ENCODE peak calls at places on chromosomes 5 and 9, in seven cellular contexts. I is neural progenitor cell, H is ovary, O is SK-N-SH, W is Calu3, K is fibroblast of lung, D is DND-41. A is an unnamed sample.

GRCh38 chr5:79955496-79956172 is 35.4 kb downstream of the MTX3 start:
- DNase-seq in H (no peak), W (no peak), D (no peak), O (no peak), K (no peak), I (no peak), A (no peak)

GRCh38 chr5:139051392-139051791 is 146.8 kb downstream of the SIL1 start:
- DNase-seq in I (no peak), O (no peak), D (no peak), H (no peak), K (no peak), W (no peak), A (no peak)

GRCh38 chr9:96875460-96876142 is 21.3 kb upstream of the ZNF782 start:
- DNase-seq in W (peak), H (no peak), O (peak), I (peak), D (no peak), K (peak), A (peak)

GRCh38 chr5:59873113-59873512 is 20.4 kb downstream of the PDE4D start:
- DNase-seq in K (peak), H (no peak), O (no peak), D (no peak), I (no peak), W (no peak), A (no peak)

GRCh38 chr9:8349369-8349768 is 549.8 kb upstream of the DMAC1 start:
- DNase-seq in I (no peak), D (no peak), O (peak), K (no peak), W (no peak), H (no peak), A (no peak)

GRCh38 chr5:137618476-137618875 is 117.4 kb downstream of the KLHL3 start:
- DNase-seq in I (no peak), H (no peak), W (no peak), D (no peak), K (no peak), O (no peak), A (no peak)

GRCh38 chr5:118479285-118479684 is 509.1 kb downstream of the DTWD2 start:
- DNase-seq in H (no peak), I (no peak), W (no peak), D (no peak), O (no peak), K (no peak), A (no peak)

GRCh38 chr5:72600401-72600981 is 93.3 kb upstream of the ZNF366 start:
- DNase-seq in O (no peak), I (no peak), K (peak), H (no peak), D (no peak), W (no peak), A (no peak)

GRCh38 chr9:70352356-70352755 is 62.1 kb downstream of the KLF9 start:
- DNase-seq in I (no peak), H (no peak), K (peak), O (no peak), D (no peak), W (no peak), A (no peak)

GRCh38 chr9:32449969-32450368 is 65.5 kb downstream of the ACO1 start:
- DNase-seq in I (no peak), O (no peak), W (no peak), K (no peak), D (no peak), H (no peak), A (no peak)

GRCh38 chr9:71213633-71214032 is 92.2 kb upstream of the TRPM3 start:
- DNase-seq in K (no peak), W (no peak), I (no peak), O (no peak), H (no peak), D (no peak), A (no peak)

GRCh38 chr5:115641948-115642347 is 16.1 kb upstream of the TMED7 start:
- DNase-seq in D (no peak), W (no peak), I (no peak), H (no peak), O (no peak), K (peak), A (no peak)

GRCh38 chr5:148615644-148616283 is 38.6 kb downstream of the HTR4 start:
- DNase-seq in K (peak), W (no peak), D (no peak), H (no peak), O (no peak), I (no peak), A (no peak)

GRCh38 chr9:128127990-128128835 is 684 bp upstream of the PTGES2 start:
- DNase-seq in K (peak), H (peak), W (peak), I (peak), D (peak), O (peak), A (peak)

GRCh38 chr5:102792705-102793104 is 37.6 kb downstream of the PAM start:
- DNase-seq in K (peak), W (peak), O (no peak), I (no peak), D (no peak), H (no peak), A (no peak)
- TF ChIP-seq CTCF in K (peak), W (peak), O (peak), I (peak), D (peak), H (no peak), A (peak)

DNA sequence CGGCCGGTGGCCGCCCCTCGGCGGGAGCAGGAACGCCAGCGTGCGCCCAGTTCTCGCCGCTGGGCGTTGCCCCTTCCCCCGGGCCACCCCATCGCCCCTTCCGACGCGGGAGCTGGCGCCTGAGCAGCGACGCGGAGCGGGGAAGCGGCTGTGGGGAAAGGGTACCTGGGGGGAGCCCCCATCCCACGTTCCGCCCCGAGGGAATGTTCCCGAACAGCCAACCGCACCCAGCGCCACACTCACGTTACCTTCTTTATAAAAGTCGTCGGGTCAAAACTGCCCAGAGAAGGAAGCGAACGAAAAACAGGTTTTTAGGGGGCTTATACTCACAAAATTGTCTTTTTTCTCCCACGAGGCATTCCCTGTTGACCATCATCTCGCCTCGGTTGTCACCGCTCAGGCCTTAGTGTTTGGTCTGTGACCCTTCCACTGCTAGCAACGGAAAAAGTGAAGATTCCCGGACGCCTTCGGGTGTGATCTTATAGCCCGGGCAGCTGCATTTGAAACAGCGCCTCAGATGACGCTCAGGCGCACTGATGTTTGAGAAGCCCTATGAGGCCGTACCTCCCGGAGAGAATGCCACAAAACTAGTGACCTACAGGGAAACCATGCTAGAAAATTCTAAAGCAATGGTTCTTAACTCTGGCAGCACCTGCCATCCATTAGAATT is 472 bp upstream of the GOLM1 start:
- DNase-seq in H (peak), D (no peak), W (peak), O (peak), I (peak), K (peak), A (no peak)
- TF ChIP-seq CTCF in H (no peak), D (no peak), W (no peak), O (no peak), I (no peak), K (no peak), A (no peak)

GRCh38 chr9:89319015-89319905 is 960 bp downstream of the SECISBP2 start:
- DNase-seq in H (no peak), O (peak), D (no peak), I (no peak), W (no peak), K (no peak), A (no peak)
- TF ChIP-seq CTCF in H (no peak), O (no peak), D (no peak), I (no peak), W (peak), K (no peak), A (no peak)

GRCh38 chr9:133049043-133049442 is 12.7 kb upstream of the CEL start:
- DNase-seq in K (no peak), W (no peak), I (no peak), D (no peak), O (no peak), H (no peak), A (no peak)

GRCh38 chr9:133050781-133051180 is 11.0 kb upstream of the CEL start:
- DNase-seq in D (no peak), K (no peak), H (no peak), W (no peak), I (no peak), O (no peak), A (no peak)

GRCh38 chr9:133050142-133050541 is 11.6 kb upstream of the CEL start:
- DNase-seq in K (peak), I (no peak), H (no peak), D (no peak), W (no peak), O (no peak), A (peak)

GRCh38 chr9:133046900-133047295 is 14.9 kb upstream of the CEL start:
- DNase-seq in W (no peak), I (no peak), O (no peak), D (no peak), K (no peak), H (no peak), A (no peak)

DNA sequence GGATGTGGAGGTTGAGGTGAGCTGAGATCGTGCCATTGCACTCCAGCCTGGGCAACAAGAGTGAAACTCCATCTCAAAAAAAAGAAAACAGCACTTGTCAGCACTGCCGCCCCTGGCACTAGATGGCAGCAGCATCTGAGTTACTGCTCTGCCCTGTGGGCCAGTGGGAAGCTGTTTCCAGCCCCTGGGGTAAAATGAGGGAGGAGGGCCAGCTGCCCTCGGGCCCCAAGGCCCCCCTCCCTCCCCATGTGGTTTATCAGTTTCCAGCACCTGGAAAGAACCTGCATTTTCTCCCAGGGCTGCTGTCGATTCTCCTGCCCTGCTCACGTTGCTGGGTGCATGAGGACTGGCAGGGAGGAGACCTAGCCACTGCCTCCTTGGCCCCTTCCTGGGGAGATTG is 13.2 kb upstream of the CEL start:
- DNase-seq in K (no peak), D (peak), W (peak), H (no peak), O (peak), I (peak), A (no peak)
- TF ChIP-seq CTCF in K (peak), D (peak), W (no peak), H (no peak), O (peak), I (peak), A (peak)

DNA sequence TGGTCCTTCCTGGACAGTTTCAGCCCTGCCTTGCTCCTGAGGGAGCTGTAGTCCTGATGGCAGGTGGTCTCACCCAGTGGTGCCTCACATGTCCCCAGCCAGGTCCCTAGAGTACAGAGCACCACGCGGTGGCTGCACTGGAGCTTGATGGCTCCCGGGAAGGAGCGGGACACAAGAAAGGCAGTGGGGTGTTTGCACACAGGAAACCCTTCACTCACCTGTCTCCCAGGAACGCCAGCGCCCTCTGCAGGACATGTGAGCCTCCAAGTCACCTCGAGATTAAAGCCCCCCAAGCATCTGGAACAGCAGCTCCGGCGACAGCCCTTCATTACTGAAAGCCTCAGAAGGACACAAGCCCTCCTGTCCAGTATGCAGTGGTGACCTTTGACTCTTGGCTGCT is 19.9 kb upstream of the TMEM250 start:
- DNase-seq in W (no peak), K (peak), I (peak), O (peak), H (no peak), D (peak), A (no peak)
- TF ChIP-seq CTCF in W (no peak), K (no peak), I (peak), O (peak), H (no peak), D (peak), A (no peak)

GRCh38 chr9:136946893-136947891 is 2.1 kb downstream of the C8G start:
- DNase-seq in O (no peak), I (no peak), W (no peak), D (no peak), H (peak), K (no peak), A (peak)

GRCh38 chr9:136946228-136946892 is 1.3 kb downstream of the C8G start:
- DNase-seq in I (no peak), K (no peak), W (no peak), D (no peak), O (no peak), H (peak), A (peak)

GRCh38 chr9:136944519-136945332 is at the start of the genes C8G and FBXW5:
- DNase-seq in K (peak), D (peak), O (peak), I (peak), W (peak), H (peak), A (peak)

GRCh38 chr9:136944094-136944518 is 432 bp downstream of the FBXW5 start:
- DNase-seq in K (peak), W (peak), D (no peak), O (peak), H (no peak), I (no peak), A (no peak)

GRCh38 chr9:136945333-136946227 is 537 bp downstream of the C8G start:
- DNase-seq in D (no peak), H (peak), K (no peak), W (no peak), I (no peak), O (no peak), A (peak)
- TF ChIP-seq CTCF in D (no peak), H (no peak), K (no peak), W (no peak), I (no peak), O (no peak), A (no peak)